ENCODE peak calls at places on chromosomes 13 and 19, in four cellular contexts. One of them, this sample, is unnamed.
A peak's percentile ranks its signal among the peaks of the same experiment; 100 is the strongest.

GRCh38 chr19:40831502-40832430 is 18.5 kb downstream of the CYP2A6 start:
- DNase-seq in K562: peak; percentile 30
- DNase-seq in coronary artery: no peak
- DNase-seq in tibial nerve: peak; percentile 52
- DNase-seq in this sample: peak; percentile 95

GRCh38 chr19:12636631-12637030 is 25.9 kb downstream of the ZNF791 start:
- DNase-seq in tibial nerve: no peak
- DNase-seq in coronary artery: no peak
- DNase-seq in K562: no peak
- DNase-seq in this sample: no peak

GRCh38 chr13:21175656-21176194 is 627 bp downstream of the SKA3 start:
- DNase-seq in tibial nerve: no peak
- DNase-seq in coronary artery: no peak
- DNase-seq in K562: peak; percentile 15
- DNase-seq in this sample: no peak

GRCh38 chr13:71460179-71460578 is 406.8 kb downstream of the DACH1 start:
- DNase-seq in K562: no peak
- DNase-seq in tibial nerve: no peak
- DNase-seq in coronary artery: no peak
- DNase-seq in this sample: no peak

GRCh38 chr13:97242755-97243497 is 20.8 kb downstream of the MBNL2 start:
- DNase-seq in coronary artery: no peak
- DNase-seq in tibial nerve: no peak
- DNase-seq in K562: no peak
- DNase-seq in this sample: no peak

GRCh38 chr13:113407103-113407530 is 43.2 kb upstream of the GRTP1 start:
- DNase-seq in tibial nerve: no peak
- DNase-seq in K562: no peak
- DNase-seq in coronary artery: no peak
- DNase-seq in this sample: no peak

GRCh38 chr13:73656863-73657262 is 477.3 kb downstream of the KLF12 start:
- DNase-seq in tibial nerve: no peak
- DNase-seq in K562: no peak
- DNase-seq in coronary artery: no peak
- DNase-seq in this sample: no peak

GRCh38 chr13:111906306-111906705 is 160.6 kb upstream of the SOX1 start:
- DNase-seq in K562: no peak
- DNase-seq in tibial nerve: no peak
- DNase-seq in coronary artery: peak; percentile 2
- DNase-seq in this sample: no peak

GRCh38 chr19:7554990-7555864 is 19.7 kb downstream of the PNPLA6 start:
- DNase-seq in tibial nerve: no peak
- DNase-seq in K562: peak; percentile 41
- DNase-seq in coronary artery: no peak
- DNase-seq in this sample: no peak

GRCh38 chr13:63435668-63436275 is 2020.1 kb upstream of the PCDH20 start:
- DNase-seq in K562: no peak
- DNase-seq in tibial nerve: no peak
- DNase-seq in coronary artery: no peak
- DNase-seq in this sample: peak; percentile 65

GRCh38 chr13:100789481-100789880 is 114.9 kb upstream of the TMTC4 start:
- DNase-seq in coronary artery: no peak
- DNase-seq in K562: no peak
- DNase-seq in tibial nerve: no peak
- DNase-seq in this sample: no peak

DNA sequence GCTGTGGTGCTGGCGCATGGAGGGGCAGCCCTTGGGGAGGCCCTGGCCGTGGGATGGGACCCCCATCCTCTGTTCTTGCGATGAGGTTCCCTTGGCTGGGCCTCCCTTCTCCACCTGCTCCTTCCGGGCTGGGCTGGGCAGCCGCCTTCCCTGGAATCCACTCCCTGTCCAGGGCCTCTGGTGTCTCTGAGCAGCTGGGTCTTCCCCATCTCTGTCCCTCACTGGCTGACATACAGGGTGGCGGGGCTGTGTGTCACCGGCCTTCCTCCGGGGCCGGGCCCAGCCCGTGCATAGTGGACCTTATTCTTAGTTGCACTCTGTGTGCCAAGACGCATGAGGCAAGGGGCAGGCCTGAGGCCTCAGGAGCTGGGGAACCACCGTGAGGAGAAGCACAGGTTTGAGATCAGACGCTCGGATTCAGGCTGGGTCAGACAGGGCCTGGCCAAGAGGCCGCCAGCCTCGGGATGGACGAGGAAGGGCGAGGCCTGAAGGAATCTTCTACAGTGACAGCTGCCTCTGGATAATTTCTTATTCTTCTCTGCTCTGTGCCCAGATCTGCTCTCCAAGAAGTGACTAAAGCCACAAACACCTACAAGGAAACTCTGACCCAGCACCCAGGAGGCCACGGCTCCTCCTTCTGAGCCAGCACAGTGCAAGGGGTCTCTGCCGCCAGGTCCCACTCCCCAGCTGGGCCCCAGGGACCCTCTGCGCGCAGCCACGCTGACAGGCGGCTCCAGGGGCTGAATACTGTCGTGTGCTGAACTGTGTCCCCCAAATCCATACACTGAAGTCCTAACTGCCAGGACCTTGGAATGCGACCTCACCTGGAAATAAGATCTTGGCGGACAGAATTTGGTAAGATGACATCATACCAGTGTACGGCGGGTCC is 11.0 kb downstream of the SGTA start:
- DNase-seq in K562: no peak
- DNase-seq in coronary artery: no peak
- DNase-seq in tibial nerve: no peak
- DNase-seq in this sample: no peak
- TF ChIP-seq CTCF in K562: no peak
- TF ChIP-seq CTCF in coronary artery: no peak
- TF ChIP-seq CTCF in tibial nerve: no peak
- TF ChIP-seq CTCF in this sample: no peak

GRCh38 chr19:45754323-45754722 is 14.7 kb downstream of the SIX5 start:
- DNase-seq in tibial nerve: no peak
- DNase-seq in coronary artery: no peak
- DNase-seq in K562: no peak
- DNase-seq in this sample: no peak

GRCh38 chr19:45757696-45758095 is 11.4 kb downstream of the SIX5 start:
- DNase-seq in K562: no peak
- DNase-seq in coronary artery: no peak
- DNase-seq in tibial nerve: no peak
- DNase-seq in this sample: no peak

GRCh38 chr19:45758921-45759320 is 10.1 kb downstream of the SIX5 start:
- DNase-seq in K562: no peak
- DNase-seq in coronary artery: no peak
- DNase-seq in tibial nerve: no peak
- DNase-seq in this sample: no peak

GRCh38 chr19:45752639-45753038 is 16.4 kb downstream of the SIX5 start:
- DNase-seq in K562: no peak
- DNase-seq in tibial nerve: no peak
- DNase-seq in coronary artery: no peak
- DNase-seq in this sample: no peak

GRCh38 chr19:45753548-45753947 is 15.5 kb downstream of the SIX5 start:
- DNase-seq in coronary artery: no peak
- DNase-seq in tibial nerve: no peak
- DNase-seq in K562: peak; percentile 44
- DNase-seq in this sample: no peak
- TF ChIP-seq CTCF in coronary artery: no peak
- TF ChIP-seq CTCF in tibial nerve: no peak
- TF ChIP-seq CTCF in K562: no peak
- TF ChIP-seq CTCF in this sample: peak; percentile 31

GRCh38 chr19:3465552-3465951 is 14.8 kb downstream of the SMIM24 start:
- DNase-seq in K562: no peak
- DNase-seq in coronary artery: no peak
- DNase-seq in tibial nerve: no peak
- DNase-seq in this sample: no peak

GRCh38 chr19:3463959-3464796 is 16.1 kb downstream of the SMIM24 start:
- DNase-seq in coronary artery: no peak
- DNase-seq in K562: no peak
- DNase-seq in tibial nerve: no peak
- DNase-seq in this sample: no peak

GRCh38 chr19:3464797-3465235 is 15.5 kb downstream of the SMIM24 start:
- DNase-seq in tibial nerve: no peak
- DNase-seq in coronary artery: no peak
- DNase-seq in K562: peak; percentile 37
- DNase-seq in this sample: no peak

GRCh38 chr19:3459965-3460582 is 20.3 kb downstream of the SMIM24 start:
- DNase-seq in coronary artery: no peak
- DNase-seq in tibial nerve: no peak
- DNase-seq in K562: no peak
- DNase-seq in this sample: no peak

GRCh38 chr19:3463039-3463958 is 17.0 kb downstream of the SMIM24 start:
- DNase-seq in K562: no peak
- DNase-seq in coronary artery: no peak
- DNase-seq in tibial nerve: no peak
- DNase-seq in this sample: no peak
- TF ChIP-seq CTCF in K562: no peak
- TF ChIP-seq CTCF in coronary artery: no peak
- TF ChIP-seq CTCF in tibial nerve: no peak
- TF ChIP-seq CTCF in this sample: no peak

GRCh38 chr13:67343777-67344176 is 113.6 kb upstream of the PCDH9 start:
- DNase-seq in tibial nerve: no peak
- DNase-seq in K562: no peak
- DNase-seq in coronary artery: no peak
- DNase-seq in this sample: no peak
- TF ChIP-seq CTCF in tibial nerve: no peak
- TF ChIP-seq CTCF in K562: no peak
- TF ChIP-seq CTCF in coronary artery: no peak
- TF ChIP-seq CTCF in this sample: no peak

GRCh38 chr19:54189020-54189667 is at the start of gene MBOAT7:
- DNase-seq in K562: no peak
- DNase-seq in coronary artery: no peak
- DNase-seq in tibial nerve: no peak
- DNase-seq in this sample: no peak
- TF ChIP-seq CTCF in K562: no peak
- TF ChIP-seq CTCF in coronary artery: no peak
- TF ChIP-seq CTCF in tibial nerve: peak; percentile 58
- TF ChIP-seq CTCF in this sample: no peak

GRCh38 chr19:58229255-58229639 is 533 bp downstream of the ZNF544 start:
- DNase-seq in coronary artery: no peak
- DNase-seq in K562: peak; percentile 61
- DNase-seq in tibial nerve: no peak
- DNase-seq in this sample: no peak
- TF ChIP-seq CTCF in coronary artery: no peak
- TF ChIP-seq CTCF in K562: peak; percentile 47
- TF ChIP-seq CTCF in tibial nerve: no peak
- TF ChIP-seq CTCF in this sample: peak; percentile 14

GRCh38 chr19:48321622-48322591 is 3.4 kb upstream of the EMP3 start:
- DNase-seq in tibial nerve: peak; percentile 98
- DNase-seq in coronary artery: peak; percentile 99
- DNase-seq in K562: peak; percentile 98
- DNase-seq in this sample: peak; percentile 89
- TF ChIP-seq CTCF in tibial nerve: peak; percentile 45
- TF ChIP-seq CTCF in coronary artery: no peak
- TF ChIP-seq CTCF in K562: peak; percentile 20
- TF ChIP-seq CTCF in this sample: no peak

GRCh38 chr19:50607874-50608785 is 31.6 kb downstream of the SYT3 start:
- DNase-seq in K562: peak; percentile 99
- DNase-seq in coronary artery: no peak
- DNase-seq in tibial nerve: peak; percentile 33
- DNase-seq in this sample: peak; percentile 45
- TF ChIP-seq CTCF in K562: peak; percentile 94
- TF ChIP-seq CTCF in coronary artery: no peak
- TF ChIP-seq CTCF in tibial nerve: no peak
- TF ChIP-seq CTCF in this sample: peak; percentile 64

GRCh38 chr19:10207026-10207425 is 12.3 kb upstream of the DNMT1 start:
- DNase-seq in tibial nerve: no peak
- DNase-seq in K562: no peak
- DNase-seq in coronary artery: no peak
- DNase-seq in this sample: no peak
- TF ChIP-seq CTCF in tibial nerve: no peak
- TF ChIP-seq CTCF in K562: no peak
- TF ChIP-seq CTCF in coronary artery: no peak
- TF ChIP-seq CTCF in this sample: no peak

GRCh38 chr13:41132512-41133152 is at the start of gene KBTBD6:
- DNase-seq in coronary artery: peak; percentile 97
- DNase-seq in tibial nerve: peak; percentile 91
- DNase-seq in K562: peak; percentile 97
- DNase-seq in this sample: peak; percentile 98
- TF ChIP-seq CTCF in coronary artery: no peak
- TF ChIP-seq CTCF in tibial nerve: no peak
- TF ChIP-seq CTCF in K562: no peak
- TF ChIP-seq CTCF in this sample: no peak

This sample was measured in HFF-Myc.